ENCODE peak calls at places on chromosomes 2 and 18, in six cellular contexts. One of them, this sample, is unnamed.

GRCh38 chr2:172985139-172985874 is 90.3 kb upstream of the MAP3K20 start:
- DNase-seq in A549: peak
- DNase-seq in HepG2: no peak
- DNase-seq in GM12878: no peak
- DNase-seq in K562: no peak
- DNase-seq in SK-N-SH: peak
- DNase-seq in this sample: no peak

GRCh38 chr2:179613701-179614100 is 247.7 kb downstream of the ZNF385B start:
- DNase-seq in HepG2: no peak
- DNase-seq in K562: no peak
- DNase-seq in SK-N-SH: no peak
- DNase-seq in GM12878: no peak
- DNase-seq in A549: no peak
- DNase-seq in this sample: no peak

GRCh38 chr2:168816369-168816768 is 13.9 kb downstream of the NOSTRIN start:
- DNase-seq in K562: no peak
- DNase-seq in HepG2: no peak
- DNase-seq in A549: peak
- DNase-seq in GM12878: no peak
- DNase-seq in SK-N-SH: no peak
- DNase-seq in this sample: no peak

GRCh38 chr2:69118609-69119008 is 105.6 kb downstream of the ANTXR1 start:
- DNase-seq in HepG2: no peak
- DNase-seq in A549: no peak
- DNase-seq in K562: no peak
- DNase-seq in GM12878: no peak
- DNase-seq in SK-N-SH: no peak
- DNase-seq in this sample: no peak

GRCh38 chr2:182818541-182819308 is 47.7 kb downstream of the FRZB start:
- DNase-seq in HepG2: no peak
- DNase-seq in A549: no peak
- DNase-seq in K562: no peak
- DNase-seq in SK-N-SH: peak
- DNase-seq in GM12878: no peak
- DNase-seq in this sample: no peak

GRCh38 chr2:26561376-26561775 is 79.8 kb downstream of the CIB4 start:
- DNase-seq in HepG2: no peak
- DNase-seq in SK-N-SH: no peak
- DNase-seq in GM12878: no peak
- DNase-seq in K562: no peak
- DNase-seq in A549: no peak
- DNase-seq in this sample: no peak

GRCh38 chr2:25222475-25223121 is 54.2 kb upstream of the POMC start:
- DNase-seq in GM12878: no peak
- DNase-seq in A549: no peak
- DNase-seq in SK-N-SH: no peak
- DNase-seq in K562: peak
- DNase-seq in HepG2: no peak
- DNase-seq in this sample: no peak

GRCh38 chr2:114011709-114012108 is 121.8 kb downstream of the ACTR3 start:
- DNase-seq in HepG2: no peak
- DNase-seq in A549: no peak
- DNase-seq in SK-N-SH: no peak
- DNase-seq in GM12878: no peak
- DNase-seq in K562: no peak
- DNase-seq in this sample: no peak

GRCh38 chr2:171579481-171579880 is 57.2 kb downstream of the CYBRD1 start:
- DNase-seq in HepG2: no peak
- DNase-seq in A549: no peak
- DNase-seq in K562: no peak
- DNase-seq in GM12878: no peak
- DNase-seq in SK-N-SH: no peak
- DNase-seq in this sample: no peak

GRCh38 chr2:174699993-174700766 is 64.1 kb downstream of the CHRNA1 start:
- DNase-seq in A549: peak
- DNase-seq in SK-N-SH: peak
- DNase-seq in HepG2: peak
- DNase-seq in GM12878: no peak
- DNase-seq in K562: peak
- DNase-seq in this sample: no peak

GRCh38 chr2:94879314-94879981 is 8.2 kb downstream of the TEKT4 start:
- DNase-seq in HepG2: no peak
- DNase-seq in GM12878: no peak
- DNase-seq in K562: no peak
- DNase-seq in A549: no peak
- DNase-seq in SK-N-SH: no peak
- DNase-seq in this sample: no peak

GRCh38 chr2:132033365-132033764 is 128.4 kb downstream of the ANKRD30BL start:
- DNase-seq in GM12878: no peak
- DNase-seq in SK-N-SH: no peak
- DNase-seq in A549: no peak
- DNase-seq in K562: no peak
- DNase-seq in HepG2: no peak
- DNase-seq in this sample: no peak

GRCh38 chr18:63161728-63162195 is 157.8 kb downstream of the BCL2 start:
- DNase-seq in HepG2: peak
- DNase-seq in A549: peak
- DNase-seq in GM12878: peak
- DNase-seq in SK-N-SH: no peak
- DNase-seq in K562: peak
- DNase-seq in this sample: no peak

GRCh38 chr2:112582314-112582746 is 2.1 kb upstream of the CHCHD5 start:
- DNase-seq in HepG2: peak
- DNase-seq in K562: peak
- DNase-seq in SK-N-SH: peak
- DNase-seq in A549: peak
- DNase-seq in GM12878: no peak
- DNase-seq in this sample: no peak

GRCh38 chr18:50775207-50775606 is 44.6 kb downstream of the MRO start:
- DNase-seq in K562: no peak
- DNase-seq in A549: no peak
- DNase-seq in HepG2: no peak
- DNase-seq in GM12878: no peak
- DNase-seq in SK-N-SH: no peak
- DNase-seq in this sample: no peak

GRCh38 chr2:32937602-32938450 is 8.9 kb upstream of the LTBP1 start:
- DNase-seq in A549: no peak
- DNase-seq in SK-N-SH: no peak
- DNase-seq in HepG2: no peak
- DNase-seq in K562: no peak
- DNase-seq in GM12878: no peak
- DNase-seq in this sample: peak

GRCh38 chr18:45774065-45774521 is 50.1 kb downstream of the SLC14A1 start:
- DNase-seq in SK-N-SH: no peak
- DNase-seq in K562: no peak
- DNase-seq in GM12878: no peak
- DNase-seq in HepG2: no peak
- DNase-seq in A549: no peak
- DNase-seq in this sample: no peak

GRCh38 chr18:13390196-13390595 is 171.6 kb downstream of the LDLRAD4 start:
- DNase-seq in K562: no peak
- DNase-seq in GM12878: no peak
- DNase-seq in HepG2: no peak
- DNase-seq in A549: no peak
- DNase-seq in SK-N-SH: no peak
- DNase-seq in this sample: no peak

GRCh38 chr2:120470717-120471060 is 124.8 kb downstream of the INHBB start:
- DNase-seq in GM12878: no peak
- DNase-seq in HepG2: no peak
- DNase-seq in SK-N-SH: no peak
- DNase-seq in A549: no peak
- DNase-seq in K562: no peak
- DNase-seq in this sample: no peak
- TF ChIP-seq CHD2 in GM12878: no peak
- TF ChIP-seq CHD2 in HepG2: no peak
- TF ChIP-seq CHD2 in SK-N-SH: no peak
- TF ChIP-seq CHD2 in A549: no peak
- TF ChIP-seq CHD2 in K562: no peak
- TF ChIP-seq CHD2 in this sample: no peak

DNA sequence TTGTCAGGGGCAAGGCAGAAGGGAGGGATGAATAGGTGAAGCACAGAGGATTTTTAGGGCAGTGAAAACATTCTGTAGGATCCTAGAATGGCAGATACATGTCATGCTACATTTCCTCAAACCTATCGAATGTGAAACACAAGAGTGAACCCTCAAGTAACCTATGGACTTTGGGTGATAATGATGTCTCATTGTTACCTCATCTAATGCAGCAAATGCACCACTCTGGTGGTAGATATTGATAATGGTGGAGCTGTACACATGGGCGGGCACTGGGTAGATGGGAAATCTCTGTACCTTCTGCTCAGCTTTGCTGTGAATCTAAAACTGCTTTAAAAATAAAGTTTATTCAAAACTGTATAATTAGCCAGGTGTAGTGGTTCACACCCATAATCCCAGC is 95.2 kb upstream of the NCK2 start:
- DNase-seq in A549: no peak
- DNase-seq in GM12878: no peak
- DNase-seq in SK-N-SH: no peak
- DNase-seq in HepG2: no peak
- DNase-seq in K562: no peak
- DNase-seq in this sample: peak
- TF ChIP-seq CHD2 in A549: no peak
- TF ChIP-seq CHD2 in GM12878: no peak
- TF ChIP-seq CHD2 in SK-N-SH: no peak
- TF ChIP-seq CHD2 in HepG2: no peak
- TF ChIP-seq CHD2 in K562: no peak
- TF ChIP-seq CHD2 in this sample: no peak

DNA sequence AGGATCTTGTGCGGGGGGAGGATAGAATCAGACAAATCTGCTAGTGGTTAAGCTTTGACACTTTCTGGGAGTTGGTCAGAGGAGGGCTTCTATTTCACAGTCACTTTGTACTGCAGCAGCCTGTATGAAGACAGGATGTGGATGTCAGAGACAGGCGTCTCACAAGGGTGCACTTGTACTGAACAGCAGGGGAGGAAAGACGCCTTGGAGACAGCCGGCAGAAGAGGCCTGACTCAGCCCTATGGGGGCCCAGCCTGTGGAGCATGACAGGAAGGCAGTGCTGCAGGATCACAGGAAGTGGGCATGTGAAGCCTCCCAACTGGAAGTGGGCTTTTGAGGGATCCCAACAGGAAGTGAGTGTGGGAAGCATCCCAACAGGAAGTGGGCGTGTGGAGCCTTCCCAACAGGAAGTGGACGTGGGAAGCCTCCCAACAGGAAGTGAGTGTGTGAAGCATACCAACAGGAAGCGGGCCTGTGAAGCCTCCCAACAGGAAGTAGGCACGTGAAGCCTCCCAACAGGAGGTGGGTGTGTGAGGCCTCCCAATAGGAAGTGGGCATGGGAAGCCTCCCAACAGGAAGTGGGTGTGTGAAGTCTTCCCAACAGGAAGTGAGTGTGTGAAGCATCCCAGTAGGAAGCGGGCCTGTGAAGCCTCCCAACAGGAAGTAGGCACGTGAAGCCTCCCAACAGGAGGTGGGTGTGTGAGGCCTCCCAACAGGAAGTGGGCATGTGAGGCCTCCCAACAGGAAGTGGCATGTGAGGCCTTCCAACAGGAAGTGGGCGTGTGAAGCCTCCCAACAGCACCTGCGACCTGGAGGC is 212.3 kb downstream of the SNTG2 start:
- DNase-seq in K562: no peak
- DNase-seq in A549: no peak
- DNase-seq in GM12878: no peak
- DNase-seq in SK-N-SH: no peak
- DNase-seq in HepG2: no peak
- DNase-seq in this sample: no peak
- TF ChIP-seq CHD2 in K562: no peak
- TF ChIP-seq CHD2 in A549: no peak
- TF ChIP-seq CHD2 in GM12878: no peak
- TF ChIP-seq CHD2 in SK-N-SH: no peak
- TF ChIP-seq CHD2 in HepG2: no peak
- TF ChIP-seq CHD2 in this sample: no peak

DNA sequence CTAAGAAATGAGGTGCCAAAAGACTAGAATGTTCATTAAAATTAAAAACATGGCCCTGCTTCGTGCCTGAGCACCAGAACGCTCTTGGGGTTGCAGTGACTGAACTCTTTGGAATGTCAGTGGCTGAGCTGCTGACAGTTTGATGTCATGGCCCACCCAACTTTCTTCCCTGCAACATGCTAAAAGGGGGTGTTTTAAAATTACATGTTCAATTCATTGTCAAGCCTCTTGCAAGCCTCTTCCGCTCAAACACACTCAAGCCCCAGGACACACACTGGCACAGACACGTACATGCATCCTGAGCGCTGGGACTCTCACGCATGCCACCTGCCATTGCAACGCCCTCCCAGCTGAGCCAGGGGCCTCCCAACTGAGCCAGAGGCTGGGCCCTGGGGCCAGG is 12.6 kb downstream of the RUFY4 start:
- DNase-seq in HepG2: no peak
- DNase-seq in A549: no peak
- DNase-seq in K562: no peak
- DNase-seq in SK-N-SH: no peak
- DNase-seq in GM12878: no peak
- DNase-seq in this sample: no peak
- TF ChIP-seq CHD2 in HepG2: no peak
- TF ChIP-seq CHD2 in A549: no peak
- TF ChIP-seq CHD2 in K562: no peak
- TF ChIP-seq CHD2 in SK-N-SH: no peak
- TF ChIP-seq CHD2 in GM12878: no peak
- TF ChIP-seq CHD2 in this sample: no peak

GRCh38 chr2:232850039-232850438 is 20.0 kb upstream of the SNORC start:
- DNase-seq in SK-N-SH: no peak
- DNase-seq in HepG2: no peak
- DNase-seq in K562: no peak
- DNase-seq in A549: no peak
- DNase-seq in GM12878: no peak
- DNase-seq in this sample: no peak

GRCh38 chr2:232859385-232859916 is 10.6 kb upstream of the SNORC start:
- DNase-seq in K562: no peak
- DNase-seq in HepG2: no peak
- DNase-seq in A549: no peak
- DNase-seq in SK-N-SH: no peak
- DNase-seq in GM12878: no peak
- DNase-seq in this sample: no peak

GRCh38 chr2:232857158-232857563 is 12.9 kb upstream of the SNORC start:
- DNase-seq in SK-N-SH: no peak
- DNase-seq in K562: no peak
- DNase-seq in GM12878: no peak
- DNase-seq in A549: peak
- DNase-seq in HepG2: peak
- DNase-seq in this sample: no peak

GRCh38 chr2:232852676-232853075 is 17.4 kb upstream of the SNORC start:
- DNase-seq in GM12878: no peak
- DNase-seq in HepG2: no peak
- DNase-seq in A549: no peak
- DNase-seq in K562: no peak
- DNase-seq in SK-N-SH: no peak
- DNase-seq in this sample: no peak

GRCh38 chr2:232854082-232854481 is 16.0 kb upstream of the SNORC start:
- DNase-seq in K562: peak
- DNase-seq in A549: peak
- DNase-seq in HepG2: no peak
- DNase-seq in SK-N-SH: no peak
- DNase-seq in GM12878: no peak
- DNase-seq in this sample: no peak
- TF ChIP-seq CHD2 in K562: no peak
- TF ChIP-seq CHD2 in A549: no peak
- TF ChIP-seq CHD2 in HepG2: no peak
- TF ChIP-seq CHD2 in SK-N-SH: no peak
- TF ChIP-seq CHD2 in GM12878: no peak
- TF ChIP-seq CHD2 in this sample: no peak